ENCODE peak calls at places on chromosomes 4 and X, in ten cellular contexts. One of them, this sample, is unnamed.

GRCh38 chr4:150152764-150153163 is 74.5 kb downstream of the DCLK2 start:
- DNase-seq in stimulated activated CD4-positive, alpha-beta T cell treated with anti-CD3 and anti-CD28 coated beads, TNF-alpha, amount 100 ng/mL, for 24 hours: no peak
- DNase-seq in endothelial cell: no peak
- DNase-seq in HCT116: no peak
- DNase-seq in breast epithelium: no peak
- DNase-seq in fibroblast of the conjunctiva: no peak
- DNase-seq in right cardiac atrium: no peak
- DNase-seq in OCI-LY7: no peak
- DNase-seq in A549: no peak
- DNase-seq in AG04450: no peak
- DNase-seq in this sample: no peak

GRCh38 chr4:8709729-8710360 is 117.3 kb downstream of the CPZ start:
- DNase-seq in AG04450: no peak
- DNase-seq in stimulated activated CD4-positive, alpha-beta T cell treated with anti-CD3 and anti-CD28 coated beads, TNF-alpha, amount 100 ng/mL, for 24 hours: no peak
- DNase-seq in fibroblast of the conjunctiva: no peak
- DNase-seq in right cardiac atrium: no peak
- DNase-seq in OCI-LY7: no peak
- DNase-seq in A549: no peak
- DNase-seq in endothelial cell: no peak
- DNase-seq in breast epithelium: no peak
- DNase-seq in HCT116: no peak
- DNase-seq in this sample: no peak

GRCh38 chr4:168177546-168178149 is 85.3 kb downstream of the ANXA10 start:
- DNase-seq in breast epithelium: no peak
- DNase-seq in A549: no peak
- DNase-seq in HCT116: no peak
- DNase-seq in OCI-LY7: no peak
- DNase-seq in AG04450: no peak
- DNase-seq in stimulated activated CD4-positive, alpha-beta T cell treated with anti-CD3 and anti-CD28 coated beads, TNF-alpha, amount 100 ng/mL, for 24 hours: no peak
- DNase-seq in fibroblast of the conjunctiva: no peak
- DNase-seq in right cardiac atrium: no peak
- DNase-seq in endothelial cell: no peak
- DNase-seq in this sample: no peak

GRCh38 chr4:14650127-14650526 is 352.2 kb upstream of the CPEB2 start:
- DNase-seq in OCI-LY7: no peak
- DNase-seq in HCT116: no peak
- DNase-seq in AG04450: no peak
- DNase-seq in endothelial cell: no peak
- DNase-seq in A549: no peak
- DNase-seq in right cardiac atrium: no peak
- DNase-seq in fibroblast of the conjunctiva: no peak
- DNase-seq in stimulated activated CD4-positive, alpha-beta T cell treated with anti-CD3 and anti-CD28 coated beads, TNF-alpha, amount 100 ng/mL, for 24 hours: no peak
- DNase-seq in breast epithelium: no peak
- DNase-seq in this sample: no peak

GRCh38 chr4:188779586-188779985 is 640.3 kb downstream of the TRIML1 start:
- DNase-seq in breast epithelium: no peak
- DNase-seq in HCT116: no peak
- DNase-seq in A549: no peak
- DNase-seq in OCI-LY7: no peak
- DNase-seq in endothelial cell: no peak
- DNase-seq in right cardiac atrium: no peak
- DNase-seq in AG04450: no peak
- DNase-seq in stimulated activated CD4-positive, alpha-beta T cell treated with anti-CD3 and anti-CD28 coated beads, TNF-alpha, amount 100 ng/mL, for 24 hours: no peak
- DNase-seq in fibroblast of the conjunctiva: no peak
- DNase-seq in this sample: no peak

GRCh38 chrX:123464709-123465108 is 268.1 kb downstream of the THOC2 start:
- DNase-seq in right cardiac atrium: no peak
- DNase-seq in endothelial cell: no peak
- DNase-seq in AG04450: no peak
- DNase-seq in A549: no peak
- DNase-seq in fibroblast of the conjunctiva: no peak
- DNase-seq in breast epithelium: no peak
- DNase-seq in OCI-LY7: no peak
- DNase-seq in stimulated activated CD4-positive, alpha-beta T cell treated with anti-CD3 and anti-CD28 coated beads, TNF-alpha, amount 100 ng/mL, for 24 hours: no peak
- DNase-seq in HCT116: no peak
- DNase-seq in this sample: no peak

GRCh38 chr4:15495621-15496020 is 25.9 kb downstream of the CC2D2A start:
- DNase-seq in endothelial cell: no peak
- DNase-seq in fibroblast of the conjunctiva: no peak
- DNase-seq in OCI-LY7: no peak
- DNase-seq in breast epithelium: no peak
- DNase-seq in AG04450: no peak
- DNase-seq in stimulated activated CD4-positive, alpha-beta T cell treated with anti-CD3 and anti-CD28 coated beads, TNF-alpha, amount 100 ng/mL, for 24 hours: no peak
- DNase-seq in right cardiac atrium: no peak
- DNase-seq in HCT116: no peak
- DNase-seq in A549: no peak
- DNase-seq in this sample: no peak

GRCh38 chr4:158172196-158172557 is 648 bp downstream of the GASK1B start:
- DNase-seq in stimulated activated CD4-positive, alpha-beta T cell treated with anti-CD3 and anti-CD28 coated beads, TNF-alpha, amount 100 ng/mL, for 24 hours: no peak
- DNase-seq in endothelial cell: no peak
- DNase-seq in HCT116: no peak
- DNase-seq in fibroblast of the conjunctiva: peak; percentile 38
- DNase-seq in AG04450: peak; percentile 26
- DNase-seq in A549: no peak
- DNase-seq in OCI-LY7: no peak
- DNase-seq in right cardiac atrium: no peak
- DNase-seq in breast epithelium: no peak
- DNase-seq in this sample: peak; percentile 35

GRCh38 chr4:36243355-36244256 is 708 bp downstream of the ARAP2 start:
- DNase-seq in right cardiac atrium: peak; percentile 82
- DNase-seq in stimulated activated CD4-positive, alpha-beta T cell treated with anti-CD3 and anti-CD28 coated beads, TNF-alpha, amount 100 ng/mL, for 24 hours: peak; percentile 38
- DNase-seq in A549: peak; percentile 15
- DNase-seq in HCT116: no peak
- DNase-seq in AG04450: no peak
- DNase-seq in breast epithelium: peak; percentile 27
- DNase-seq in fibroblast of the conjunctiva: no peak
- DNase-seq in OCI-LY7: no peak
- DNase-seq in endothelial cell: peak; percentile 58
- DNase-seq in this sample: no peak

GRCh38 chrX:153649915-153650782 is 3.1 kb downstream of the DUSP9 start:
- DNase-seq in breast epithelium: no peak
- DNase-seq in HCT116: no peak
- DNase-seq in A549: no peak
- DNase-seq in right cardiac atrium: no peak
- DNase-seq in fibroblast of the conjunctiva: no peak
- DNase-seq in stimulated activated CD4-positive, alpha-beta T cell treated with anti-CD3 and anti-CD28 coated beads, TNF-alpha, amount 100 ng/mL, for 24 hours: no peak
- DNase-seq in OCI-LY7: no peak
- DNase-seq in AG04450: no peak
- DNase-seq in endothelial cell: no peak
- DNase-seq in this sample: no peak

GRCh38 chr4:121706595-121707021 is 9.8 kb upstream of the ANXA5 start:
- DNase-seq in OCI-LY7: no peak
- DNase-seq in A549: no peak
- DNase-seq in fibroblast of the conjunctiva: no peak
- DNase-seq in right cardiac atrium: no peak
- DNase-seq in endothelial cell: no peak
- DNase-seq in AG04450: no peak
- DNase-seq in breast epithelium: no peak
- DNase-seq in HCT116: no peak
- DNase-seq in stimulated activated CD4-positive, alpha-beta T cell treated with anti-CD3 and anti-CD28 coated beads, TNF-alpha, amount 100 ng/mL, for 24 hours: peak; percentile 31
- DNase-seq in this sample: no peak

GRCh38 chrX:68842781-68843581 is 14.2 kb downstream of the EFNB1 start:
- DNase-seq in fibroblast of the conjunctiva: no peak
- DNase-seq in endothelial cell: no peak
- DNase-seq in AG04450: no peak
- DNase-seq in A549: no peak
- DNase-seq in breast epithelium: no peak
- DNase-seq in right cardiac atrium: no peak
- DNase-seq in HCT116: no peak
- DNase-seq in OCI-LY7: no peak
- DNase-seq in stimulated activated CD4-positive, alpha-beta T cell treated with anti-CD3 and anti-CD28 coated beads, TNF-alpha, amount 100 ng/mL, for 24 hours: no peak
- DNase-seq in this sample: no peak

GRCh38 chr4:88090898-88091297 is 67.5 kb downstream of the ABCG2 start:
- DNase-seq in right cardiac atrium: no peak
- DNase-seq in HCT116: no peak
- DNase-seq in breast epithelium: no peak
- DNase-seq in AG04450: no peak
- DNase-seq in OCI-LY7: no peak
- DNase-seq in stimulated activated CD4-positive, alpha-beta T cell treated with anti-CD3 and anti-CD28 coated beads, TNF-alpha, amount 100 ng/mL, for 24 hours: no peak
- DNase-seq in A549: no peak
- DNase-seq in endothelial cell: no peak
- DNase-seq in fibroblast of the conjunctiva: no peak
- DNase-seq in this sample: no peak

GRCh38 chr4:99536148-99536728 is 25.4 kb downstream of the C4orf17 start:
- DNase-seq in AG04450: no peak
- DNase-seq in endothelial cell: no peak
- DNase-seq in fibroblast of the conjunctiva: no peak
- DNase-seq in HCT116: no peak
- DNase-seq in OCI-LY7: no peak
- DNase-seq in breast epithelium: no peak
- DNase-seq in right cardiac atrium: no peak
- DNase-seq in stimulated activated CD4-positive, alpha-beta T cell treated with anti-CD3 and anti-CD28 coated beads, TNF-alpha, amount 100 ng/mL, for 24 hours: no peak
- DNase-seq in A549: no peak
- DNase-seq in this sample: no peak

GRCh38 chr4:88526221-88526815 is 2.7 kb upstream of the PYURF start:
- DNase-seq in stimulated activated CD4-positive, alpha-beta T cell treated with anti-CD3 and anti-CD28 coated beads, TNF-alpha, amount 100 ng/mL, for 24 hours: no peak
- DNase-seq in HCT116: no peak
- DNase-seq in A549: no peak
- DNase-seq in right cardiac atrium: no peak
- DNase-seq in OCI-LY7: peak; percentile 33
- DNase-seq in AG04450: no peak
- DNase-seq in breast epithelium: no peak
- DNase-seq in endothelial cell: no peak
- DNase-seq in fibroblast of the conjunctiva: no peak
- DNase-seq in this sample: no peak

GRCh38 chr4:6332042-6332668 is 62.5 kb downstream of the WFS1 start:
- DNase-seq in endothelial cell: peak; percentile 69
- DNase-seq in breast epithelium: no peak
- DNase-seq in HCT116: no peak
- DNase-seq in OCI-LY7: peak; percentile 18
- DNase-seq in A549: peak; percentile 13
- DNase-seq in fibroblast of the conjunctiva: no peak
- DNase-seq in stimulated activated CD4-positive, alpha-beta T cell treated with anti-CD3 and anti-CD28 coated beads, TNF-alpha, amount 100 ng/mL, for 24 hours: no peak
- DNase-seq in right cardiac atrium: no peak
- DNase-seq in AG04450: no peak
- DNase-seq in this sample: no peak

GRCh38 chr4:6180841-6181631 is 19.3 kb downstream of the JAKMIP1 start:
- DNase-seq in endothelial cell: no peak
- DNase-seq in stimulated activated CD4-positive, alpha-beta T cell treated with anti-CD3 and anti-CD28 coated beads, TNF-alpha, amount 100 ng/mL, for 24 hours: no peak
- DNase-seq in HCT116: no peak
- DNase-seq in OCI-LY7: peak; percentile 26
- DNase-seq in breast epithelium: no peak
- DNase-seq in AG04450: no peak
- DNase-seq in right cardiac atrium: no peak
- DNase-seq in fibroblast of the conjunctiva: no peak
- DNase-seq in A549: no peak
- DNase-seq in this sample: no peak

GRCh38 chr4:6749340-6750171 is 33.0 kb upstream of the KIAA0232 start:
- DNase-seq in HCT116: peak; percentile 36
- DNase-seq in right cardiac atrium: peak; percentile 92
- DNase-seq in endothelial cell: no peak
- DNase-seq in AG04450: no peak
- DNase-seq in A549: peak; percentile 65
- DNase-seq in breast epithelium: peak; percentile 73
- DNase-seq in fibroblast of the conjunctiva: no peak
- DNase-seq in OCI-LY7: no peak
- DNase-seq in stimulated activated CD4-positive, alpha-beta T cell treated with anti-CD3 and anti-CD28 coated beads, TNF-alpha, amount 100 ng/mL, for 24 hours: no peak
- DNase-seq in this sample: no peak

GRCh38 chr4:15294202-15294601 is 133.6 kb upstream of the C1QTNF7 start:
- DNase-seq in A549: no peak
- DNase-seq in HCT116: no peak
- DNase-seq in AG04450: no peak
- DNase-seq in right cardiac atrium: no peak
- DNase-seq in OCI-LY7: no peak
- DNase-seq in endothelial cell: no peak
- DNase-seq in fibroblast of the conjunctiva: no peak
- DNase-seq in breast epithelium: no peak
- DNase-seq in stimulated activated CD4-positive, alpha-beta T cell treated with anti-CD3 and anti-CD28 coated beads, TNF-alpha, amount 100 ng/mL, for 24 hours: no peak
- DNase-seq in this sample: no peak

GRCh38 chr4:161203865-161204264 is 959.9 kb downstream of the FSTL5 start:
- DNase-seq in endothelial cell: no peak
- DNase-seq in fibroblast of the conjunctiva: no peak
- DNase-seq in A549: no peak
- DNase-seq in OCI-LY7: no peak
- DNase-seq in breast epithelium: no peak
- DNase-seq in HCT116: no peak
- DNase-seq in stimulated activated CD4-positive, alpha-beta T cell treated with anti-CD3 and anti-CD28 coated beads, TNF-alpha, amount 100 ng/mL, for 24 hours: no peak
- DNase-seq in right cardiac atrium: no peak
- DNase-seq in AG04450: no peak
- DNase-seq in this sample: no peak

GRCh38 chr4:102285831-102286230 is 59.5 kb downstream of the SLC39A8 start:
- DNase-seq in AG04450: no peak
- DNase-seq in OCI-LY7: no peak
- DNase-seq in endothelial cell: no peak
- DNase-seq in right cardiac atrium: no peak
- DNase-seq in stimulated activated CD4-positive, alpha-beta T cell treated with anti-CD3 and anti-CD28 coated beads, TNF-alpha, amount 100 ng/mL, for 24 hours: no peak
- DNase-seq in HCT116: no peak
- DNase-seq in breast epithelium: no peak
- DNase-seq in fibroblast of the conjunctiva: peak; percentile 1
- DNase-seq in A549: no peak
- DNase-seq in this sample: no peak

GRCh38 chrX:9885150-9885549 is 82.0 kb upstream of the CLDN34 start:
- DNase-seq in breast epithelium: no peak
- DNase-seq in endothelial cell: peak; percentile 62
- DNase-seq in OCI-LY7: peak; percentile 44
- DNase-seq in HCT116: peak; percentile 16
- DNase-seq in fibroblast of the conjunctiva: peak; percentile 28
- DNase-seq in A549: peak; percentile 58
- DNase-seq in right cardiac atrium: peak; percentile 79
- DNase-seq in stimulated activated CD4-positive, alpha-beta T cell treated with anti-CD3 and anti-CD28 coated beads, TNF-alpha, amount 100 ng/mL, for 24 hours: peak; percentile 7
- DNase-seq in AG04450: no peak
- DNase-seq in this sample: no peak

GRCh38 chrX:41275661-41276609 is 58.0 kb upstream of the DDX3X start:
- DNase-seq in endothelial cell: peak; percentile 61
- DNase-seq in HCT116: no peak
- DNase-seq in fibroblast of the conjunctiva: peak; percentile 44
- DNase-seq in right cardiac atrium: peak; percentile 88
- DNase-seq in AG04450: no peak
- DNase-seq in stimulated activated CD4-positive, alpha-beta T cell treated with anti-CD3 and anti-CD28 coated beads, TNF-alpha, amount 100 ng/mL, for 24 hours: no peak
- DNase-seq in A549: peak; percentile 84
- DNase-seq in breast epithelium: peak; percentile 32
- DNase-seq in OCI-LY7: peak; percentile 66
- DNase-seq in this sample: no peak

GRCh38 chr4:47531241-47531953 is 46.3 kb downstream of the ATP10D start:
- DNase-seq in AG04450: peak; percentile 47
- DNase-seq in A549: no peak
- DNase-seq in OCI-LY7: no peak
- DNase-seq in fibroblast of the conjunctiva: no peak
- DNase-seq in breast epithelium: peak; percentile 50
- DNase-seq in HCT116: no peak
- DNase-seq in right cardiac atrium: peak; percentile 40
- DNase-seq in endothelial cell: no peak
- DNase-seq in stimulated activated CD4-positive, alpha-beta T cell treated with anti-CD3 and anti-CD28 coated beads, TNF-alpha, amount 100 ng/mL, for 24 hours: no peak
- DNase-seq in this sample: peak; percentile 51

GRCh38 chrX:40056420-40056819 is 41.3 kb downstream of the BCOR start:
- DNase-seq in right cardiac atrium: no peak
- DNase-seq in OCI-LY7: no peak
- DNase-seq in AG04450: no peak
- DNase-seq in breast epithelium: no peak
- DNase-seq in fibroblast of the conjunctiva: no peak
- DNase-seq in endothelial cell: no peak
- DNase-seq in stimulated activated CD4-positive, alpha-beta T cell treated with anti-CD3 and anti-CD28 coated beads, TNF-alpha, amount 100 ng/mL, for 24 hours: no peak
- DNase-seq in HCT116: no peak
- DNase-seq in A549: no peak
- DNase-seq in this sample: no peak

GRCh38 chr4:39763714-39764572 is 66.0 kb downstream of the UBE2K start:
- DNase-seq in right cardiac atrium: no peak
- DNase-seq in AG04450: no peak
- DNase-seq in OCI-LY7: peak; percentile 37
- DNase-seq in endothelial cell: no peak
- DNase-seq in breast epithelium: no peak
- DNase-seq in fibroblast of the conjunctiva: no peak
- DNase-seq in HCT116: no peak
- DNase-seq in A549: no peak
- DNase-seq in stimulated activated CD4-positive, alpha-beta T cell treated with anti-CD3 and anti-CD28 coated beads, TNF-alpha, amount 100 ng/mL, for 24 hours: no peak
- DNase-seq in this sample: no peak

GRCh38 chr4:24179201-24179840 is 289.5 kb upstream of the PPARGC1A start:
- DNase-seq in breast epithelium: no peak
- DNase-seq in right cardiac atrium: no peak
- DNase-seq in endothelial cell: no peak
- DNase-seq in HCT116: no peak
- DNase-seq in A549: no peak
- DNase-seq in OCI-LY7: no peak
- DNase-seq in fibroblast of the conjunctiva: no peak
- DNase-seq in AG04450: no peak
- DNase-seq in stimulated activated CD4-positive, alpha-beta T cell treated with anti-CD3 and anti-CD28 coated beads, TNF-alpha, amount 100 ng/mL, for 24 hours: no peak
- DNase-seq in this sample: no peak

GRCh38 chr4:8176547-8177399 is 18.2 kb upstream of the ABLIM2 start:
- DNase-seq in breast epithelium: no peak
- DNase-seq in endothelial cell: peak; percentile 67
- DNase-seq in HCT116: peak; percentile 19
- DNase-seq in fibroblast of the conjunctiva: peak; percentile 39
- DNase-seq in right cardiac atrium: peak; percentile 81
- DNase-seq in AG04450: no peak
- DNase-seq in OCI-LY7: peak; percentile 71
- DNase-seq in stimulated activated CD4-positive, alpha-beta T cell treated with anti-CD3 and anti-CD28 coated beads, TNF-alpha, amount 100 ng/mL, for 24 hours: no peak
- DNase-seq in A549: peak; percentile 73
- DNase-seq in this sample: no peak

This sample was measured in smooth muscle cell of the brain vasculature.